ENCODE peak calls at places on chromosomes 7 and 10, in four cellular contexts. D is cardiac fibroblast, Y is pancreas, R is BJ. F is an unnamed sample.

GRCh38 chr10:113788604-113789083 is 37.2 kb downstream of the PLEKHS1 start:
- DNase-seq in R (peak), Y (no peak), D (peak), F (peak)

GRCh38 chr10:53269482-53269881 is 496.9 kb upstream of the MBL2 start:
- DNase-seq in Y (no peak), D (no peak), R (no peak), F (no peak)

GRCh38 chr10:124740374-124741280 is 3.6 kb downstream of the FAM53B start:
- DNase-seq in R (no peak), D (peak), Y (no peak), F (no peak)

GRCh38 chr10:117674641-117675040 is 132.1 kb downstream of the EMX2 start:
- DNase-seq in R (no peak), D (no peak), Y (no peak), F (no peak)

GRCh38 chr10:119344381-119344780 is 137.0 kb downstream of the GRK5 start:
- DNase-seq in D (no peak), Y (no peak), R (no peak), F (no peak)

GRCh38 chr7:41731486-41732278 is 28.8 kb upstream of the INHBA start:
- DNase-seq in R (no peak), Y (no peak), D (no peak), F (no peak)

GRCh38 chr10:97016728-97017473 is 168.9 kb downstream of the SLIT1 start:
- DNase-seq in D (no peak), Y (no peak), R (no peak), F (no peak)

GRCh38 chr7:64045301-64046040 is at the start of gene ZNF727:
- DNase-seq in Y (peak), D (no peak), R (no peak), F (no peak)

GRCh38 chr7:55131421-55131929 is 112.7 kb downstream of the EGFR start:
- DNase-seq in Y (no peak), D (no peak), R (no peak), F (no peak)

GRCh38 chr7:65809982-65810288 is 62.9 kb upstream of the VKORC1L1 start:
- DNase-seq in R (no peak), Y (no peak), D (no peak), F (no peak)

GRCh38 chr10:62639139-62639538 is 165.4 kb upstream of the ADO start:
- DNase-seq in Y (no peak), D (no peak), R (no peak), F (no peak)

GRCh38 chr10:101839421-101840063 is 4.1 kb downstream of the KCNIP2 start:
- DNase-seq in Y (peak), R (no peak), D (peak), F (no peak)

GRCh38 chr7:128742206-128742605 is 3.0 kb downstream of the CALU start:
- DNase-seq in Y (no peak), D (peak), R (peak), F (no peak)

GRCh38 chr7:79386688-79387422 is 66.6 kb downstream of the MAGI2 start:
- DNase-seq in R (no peak), D (peak), Y (no peak), F (no peak)

GRCh38 chr7:43289826-43290225 is 177.4 kb downstream of the HECW1 start:
- DNase-seq in D (no peak), R (no peak), Y (no peak), F (no peak)

GRCh38 chr7:44290250-44290616 is 35.2 kb downstream of the CAMK2B start:
- DNase-seq in D (no peak), R (no peak), Y (no peak), F (no peak)

GRCh38 chr10:96366508-96366907 is 7.7 kb upstream of the OPALIN start:
- DNase-seq in D (no peak), R (no peak), Y (no peak), F (peak)

GRCh38 chr7:44634187-44634838 is 27.9 kb downstream of the OGDH start:
- DNase-seq in D (no peak), R (no peak), Y (no peak), F (no peak)

GRCh38 chr7:112449353-112449752 is 907 bp upstream of the IFRD1 start:
- DNase-seq in R (no peak), D (no peak), Y (no peak), F (no peak)

GRCh38 chr10:76736392-76736791 is 901.2 kb downstream of the KCNMA1 start:
- DNase-seq in D (no peak), R (no peak), Y (no peak), F (no peak)

GRCh38 chr7:87735360-87735759 is 107.2 kb downstream of the RUNDC3B start:
- DNase-seq in D (no peak), Y (no peak), R (no peak), F (no peak)

GRCh38 chr7:114853189-114853588 is 68.7 kb upstream of the MDFIC start:
- DNase-seq in Y (no peak), R (no peak), D (no peak), F (no peak)

GRCh38 chr7:91852263-91852741 is 28.2 kb downstream of the MTERF1 start:
- DNase-seq in R (no peak), D (peak), Y (no peak), F (no peak)

GRCh38 chr7:27872281-27873005 is 132.5 kb downstream of the TAX1BP1 start:
- DNase-seq in Y (no peak), D (peak), R (no peak), F (no peak)

GRCh38 chr10:95480102-95480900 is 80.9 kb downstream of the SORBS1 start:
- DNase-seq in D (peak), R (no peak), Y (no peak), F (no peak)

GRCh38 chr10:79247373-79248137 is 99.7 kb upstream of the PPIF start:
- DNase-seq in R (no peak), Y (no peak), D (no peak), F (no peak)

GRCh38 chr7:435518-436366 is 83.9 kb downstream of the PDGFA start:
- DNase-seq in D (no peak), R (no peak), Y (peak), F (no peak)

GRCh38 chr7:34133983-34134782 is 228.8 kb downstream of the BMPER start:
- DNase-seq in R (peak), Y (no peak), D (peak), F (no peak)

DNA sequence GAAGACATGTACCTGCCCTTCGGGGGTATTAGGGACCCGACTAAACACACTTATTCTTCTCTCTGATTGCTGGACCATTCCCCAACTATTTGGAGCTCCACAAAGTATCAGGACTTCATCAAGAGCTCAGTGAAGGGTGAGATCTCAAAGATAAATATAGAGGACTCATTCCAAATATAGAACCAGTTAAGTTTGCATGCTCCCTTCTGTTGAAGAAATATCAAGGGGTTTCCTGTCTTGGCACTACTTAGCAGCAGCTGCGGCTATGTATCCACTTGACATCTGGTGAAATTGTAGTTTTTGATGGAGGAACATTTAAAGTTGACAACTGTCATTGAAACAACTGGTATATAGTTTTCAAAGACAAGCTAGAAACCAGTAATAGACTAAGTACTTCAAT is 1.1 kb upstream of the SPAG6 start:
- DNase-seq in R (no peak), D (no peak), Y (no peak), F (no peak)
- H3K4me3 ChIP-seq in R (no peak), D (no peak), Y (no peak), F (no peak)

GRCh38 chr10:115831025-115831424 is 442.0 kb downstream of the GFRA1 start:
- DNase-seq in Y (no peak), D (no peak), R (no peak), F (no peak)
- TF ChIP-seq CTCF in Y (no peak), D (no peak), R (no peak), F (no peak)

GRCh38 chr7:143381427-143382125 is 431 bp downstream of the ZYX start:
- DNase-seq in Y (peak), R (peak), D (peak), F (no peak)

GRCh38 chr7:143384148-143384547 is 3.0 kb downstream of the ZYX start:
- DNase-seq in Y (no peak), D (peak), R (no peak), F (no peak)

GRCh38 chr7:143383642-143383957 is 2.5 kb downstream of the ZYX start:
- DNase-seq in D (no peak), R (no peak), Y (no peak), F (no peak)

GRCh38 chr7:143382126-143382790 is 1.1 kb downstream of the ZYX start:
- DNase-seq in Y (peak), R (no peak), D (no peak), F (no peak)

DNA sequence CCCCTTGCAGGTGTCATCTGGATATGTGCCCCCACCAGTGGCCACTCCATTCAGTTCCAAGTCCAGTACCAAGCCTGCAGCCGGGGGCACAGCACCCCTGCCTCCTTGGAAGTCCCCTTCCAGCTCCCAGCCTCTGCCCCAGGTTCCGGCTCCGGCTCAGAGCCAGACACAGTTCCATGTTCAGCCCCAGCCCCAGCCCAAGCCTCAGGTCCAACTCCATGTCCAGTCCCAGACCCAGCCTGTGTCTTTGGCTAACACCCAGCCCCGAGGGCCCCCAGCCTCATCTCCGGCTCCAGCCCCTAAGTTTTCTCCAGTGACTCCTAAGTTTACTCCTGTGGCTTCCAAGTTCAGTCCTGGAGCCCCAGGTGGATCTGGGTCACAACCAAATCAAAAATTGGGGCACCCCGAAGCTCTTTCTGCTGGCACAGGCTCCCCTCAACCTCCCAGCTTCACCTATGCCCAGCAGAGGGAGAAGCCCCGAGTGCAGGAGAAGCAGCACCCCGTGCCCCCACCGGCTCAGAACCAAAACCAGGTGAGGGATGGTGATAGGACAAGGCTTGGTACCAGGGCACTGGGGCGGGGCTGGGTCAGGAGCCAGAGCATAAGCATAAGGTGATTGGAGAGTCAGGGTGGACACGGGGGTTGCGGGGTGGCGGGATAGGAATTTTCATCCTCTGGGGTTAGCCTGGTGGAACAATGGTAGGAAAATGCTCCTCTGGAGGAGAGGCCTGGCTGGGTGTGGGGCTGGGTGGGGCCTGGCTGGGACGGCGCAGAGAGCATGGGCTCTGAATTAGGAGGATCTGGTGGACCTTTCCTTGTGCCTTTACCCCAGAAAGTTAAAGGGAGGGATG is 1.9 kb downstream of the ZYX start:
- DNase-seq in R (no peak), Y (peak), D (no peak), F (no peak)
- H3K4me3 ChIP-seq in R (peak), Y (peak), D (peak), F (peak)

GRCh38 chr7:24609059-24609458 is 35.8 kb downstream of the PALS2 start:
- DNase-seq in R (no peak), Y (no peak), D (peak), F (no peak)
- TF ChIP-seq CTCF in R (no peak), Y (no peak), D (no peak), F (no peak)

DNA sequence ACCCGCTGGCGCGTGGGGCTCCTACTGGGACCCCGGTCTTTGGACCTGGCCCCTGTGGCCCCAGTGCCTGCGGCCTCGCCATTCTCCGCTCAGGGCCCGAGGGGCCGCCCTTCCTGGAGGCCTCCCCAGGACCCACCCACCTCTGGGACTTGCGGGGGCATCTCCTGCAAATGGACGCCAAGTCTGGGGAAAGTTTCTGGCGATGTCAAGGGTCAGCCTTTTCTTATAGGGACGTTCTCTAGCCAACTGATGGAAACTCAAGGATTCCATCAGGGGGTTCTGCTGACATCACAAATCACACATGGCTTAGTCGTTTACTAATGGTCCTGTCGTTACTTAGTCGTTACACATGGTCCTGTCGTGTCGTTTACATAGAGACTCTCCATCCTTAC is 57.7 kb upstream of the RHOBTB1 start:
- DNase-seq in R (no peak), Y (no peak), D (no peak), F (no peak)
- H3K4me3 ChIP-seq in R (peak), Y (peak), D (peak), F (peak)